ENCODE peak calls at places on chromosome 6, in nine cellular contexts. P is pancreas, Q is osteocyte, E is stromal cell of bone marrow, K is EL, T is C1 segment of cervical spinal cord, B is EH, W is 8988T, G is HEK293T. R is an unnamed sample.

GRCh38 chr6:105692630-105693212 is 289.8 kb upstream of the PREP start:
- DNase-seq in Q (no peak), B (no peak), T (no peak), E (no peak), P (no peak), G (no peak), W (no peak), K (no peak), R (no peak)

GRCh38 chr6:148628251-148628650 is 118.6 kb upstream of the UST start:
- DNase-seq in T (no peak), B (no peak), P (no peak), E (no peak), W (no peak), G (no peak), K (no peak), Q (no peak), R (no peak)

GRCh38 chr6:38302081-38302480 is 337.6 kb downstream of the BTBD9 start:
- DNase-seq in B (peak; percentile 29), Q (no peak), G (no peak), T (no peak), K (no peak), E (no peak), W (no peak), P (no peak), R (no peak)

GRCh38 chr6:128337619-128338018 is 182.8 kb downstream of the PTPRK start:
- DNase-seq in W (no peak), B (no peak), G (no peak), P (no peak), T (no peak), Q (no peak), E (no peak), K (no peak), R (no peak)

GRCh38 chr6:32113386-32114352 is 4.5 kb upstream of the TNXB start:
- DNase-seq in K (peak; percentile 99), W (no peak), E (peak; percentile 98), B (peak; percentile 98), G (no peak), P (peak; percentile 60), T (no peak), Q (peak; percentile 92), R (peak; percentile 92)

GRCh38 chr6:27582928-27583725 is 110.2 kb upstream of the ZNF184 start:
- DNase-seq in E (no peak), B (peak; percentile 70), P (peak; percentile 34), W (peak; percentile 63), T (no peak), G (peak; percentile 52), K (peak; percentile 77), Q (no peak), R (no peak)

GRCh38 chr6:144659735-144660246 is 374.7 kb downstream of the UTRN start:
- DNase-seq in K (no peak), T (no peak), P (no peak), G (no peak), E (no peak), B (no peak), Q (no peak), W (no peak), R (no peak)

GRCh38 chr6:36967301-36967700 is 12.8 kb downstream of the PI16 start:
- DNase-seq in E (no peak), W (no peak), T (no peak), B (no peak), K (no peak), P (no peak), Q (no peak), G (no peak), R (no peak)

GRCh38 chr6:72769459-72770125 is 147.7 kb downstream of the KCNQ5 start:
- DNase-seq in E (no peak), T (no peak), B (no peak), P (no peak), G (no peak), K (no peak), W (no peak), Q (no peak), R (no peak)

GRCh38 chr6:11161031-11161966 is 49.8 kb upstream of the ERVFRD-1 start:
- DNase-seq in K (peak; percentile 34), G (no peak), Q (no peak), E (no peak), W (no peak), P (no peak), B (peak; percentile 54), T (no peak), R (no peak)

GRCh38 chr6:18135171-18135570 is 12.7 kb upstream of the NHLRC1 start:
- DNase-seq in E (no peak), T (no peak), P (no peak), K (no peak), W (no peak), Q (no peak), G (no peak), B (no peak), R (no peak)